ENCODE peak calls at places on chromosomes 2 and 18, in five cellular contexts. One of them, this sample, is unnamed.

GRCh38 chr18:28091197-28091596 is 85.7 kb downstream of the CDH2 start:
- DNase-seq in GM20000: no peak
- DNase-seq in cardiac fibroblast: no peak
- DNase-seq in type B pancreatic cell: no peak
- DNase-seq in colonic mucosa: no peak
- DNase-seq in this sample: no peak

GRCh38 chr2:96091711-96092579 is 24.4 kb downstream of the ADRA2B start:
- DNase-seq in GM20000: no peak
- DNase-seq in type B pancreatic cell: no peak
- DNase-seq in cardiac fibroblast: no peak
- DNase-seq in colonic mucosa: peak
- DNase-seq in this sample: no peak

GRCh38 chr2:169010633-169011460 is 20.3 kb downstream of the ABCB11 start:
- DNase-seq in cardiac fibroblast: no peak
- DNase-seq in colonic mucosa: no peak
- DNase-seq in GM20000: no peak
- DNase-seq in type B pancreatic cell: no peak
- DNase-seq in this sample: no peak

GRCh38 chr2:939936-940620 is 10.6 kb upstream of the SNTG2 start:
- DNase-seq in GM20000: no peak
- DNase-seq in colonic mucosa: no peak
- DNase-seq in cardiac fibroblast: peak
- DNase-seq in type B pancreatic cell: no peak
- DNase-seq in this sample: no peak

GRCh38 chr2:189217546-189217945 is 38.0 kb upstream of the COL5A2 start:
- DNase-seq in GM20000: no peak
- DNase-seq in colonic mucosa: no peak
- DNase-seq in type B pancreatic cell: no peak
- DNase-seq in cardiac fibroblast: peak
- DNase-seq in this sample: no peak

GRCh38 chr18:55318864-55319516 is 269.0 kb downstream of the TCF4 start:
- DNase-seq in colonic mucosa: no peak
- DNase-seq in type B pancreatic cell: no peak
- DNase-seq in cardiac fibroblast: peak
- DNase-seq in GM20000: no peak
- DNase-seq in this sample: no peak

GRCh38 chr2:66896151-66896550 is 461.2 kb downstream of the MEIS1 start:
- DNase-seq in cardiac fibroblast: no peak
- DNase-seq in type B pancreatic cell: no peak
- DNase-seq in colonic mucosa: no peak
- DNase-seq in GM20000: no peak
- DNase-seq in this sample: no peak

GRCh38 chr2:109694190-109694589 is 80.0 kb downstream of the SOWAHC start:
- DNase-seq in cardiac fibroblast: peak
- DNase-seq in type B pancreatic cell: no peak
- DNase-seq in colonic mucosa: no peak
- DNase-seq in GM20000: no peak
- DNase-seq in this sample: no peak

GRCh38 chr2:237895544-237896506 is 36.4 kb downstream of the RAMP1 start:
- DNase-seq in GM20000: no peak
- DNase-seq in type B pancreatic cell: no peak
- DNase-seq in cardiac fibroblast: peak
- DNase-seq in colonic mucosa: no peak
- DNase-seq in this sample: no peak

GRCh38 chr2:74653985-74654882 is at the start of gene SEMA4F:
- DNase-seq in type B pancreatic cell: peak
- DNase-seq in GM20000: peak
- DNase-seq in colonic mucosa: peak
- DNase-seq in cardiac fibroblast: peak
- DNase-seq in this sample: peak

GRCh38 chr2:100292022-100292580 is 30.2 kb downstream of the LONRF2 start:
- DNase-seq in GM20000: no peak
- DNase-seq in cardiac fibroblast: peak
- DNase-seq in type B pancreatic cell: no peak
- DNase-seq in colonic mucosa: no peak
- DNase-seq in this sample: no peak

GRCh38 chr2:64327510-64328414 is 126.2 kb upstream of the LGALSL start:
- DNase-seq in cardiac fibroblast: peak
- DNase-seq in GM20000: peak
- DNase-seq in colonic mucosa: no peak
- DNase-seq in type B pancreatic cell: no peak
- DNase-seq in this sample: peak

GRCh38 chr2:99571609-99572344 is 82.0 kb upstream of the REV1 start:
- DNase-seq in type B pancreatic cell: no peak
- DNase-seq in GM20000: no peak
- DNase-seq in cardiac fibroblast: no peak
- DNase-seq in colonic mucosa: no peak
- DNase-seq in this sample: no peak

GRCh38 chr2:61135510-61135909 is 26.5 kb upstream of the C2orf74 start:
- DNase-seq in cardiac fibroblast: peak
- DNase-seq in GM20000: no peak
- DNase-seq in colonic mucosa: no peak
- DNase-seq in type B pancreatic cell: no peak
- DNase-seq in this sample: no peak

GRCh38 chr18:2083691-2084090 is 487.6 kb downstream of the METTL4 start:
- DNase-seq in type B pancreatic cell: no peak
- DNase-seq in GM20000: no peak
- DNase-seq in cardiac fibroblast: no peak
- DNase-seq in colonic mucosa: no peak
- DNase-seq in this sample: no peak

GRCh38 chr2:109521233-109521632 is 92.5 kb downstream of the SEPTIN10 start:
- DNase-seq in colonic mucosa: no peak
- DNase-seq in cardiac fibroblast: no peak
- DNase-seq in type B pancreatic cell: no peak
- DNase-seq in GM20000: no peak
- DNase-seq in this sample: no peak

GRCh38 chr2:229674830-229675530 is 39.4 kb downstream of the DNER start:
- DNase-seq in colonic mucosa: no peak
- DNase-seq in type B pancreatic cell: no peak
- DNase-seq in GM20000: no peak
- DNase-seq in cardiac fibroblast: no peak
- DNase-seq in this sample: no peak

GRCh38 chr2:230106771-230107170 is 38.0 kb upstream of the SLC16A14 start:
- DNase-seq in GM20000: no peak
- DNase-seq in type B pancreatic cell: no peak
- DNase-seq in cardiac fibroblast: no peak
- DNase-seq in colonic mucosa: no peak
- DNase-seq in this sample: no peak

GRCh38 chr2:182406221-182406620 is 20.6 kb downstream of the PDE1A start:
- DNase-seq in type B pancreatic cell: no peak
- DNase-seq in GM20000: no peak
- DNase-seq in cardiac fibroblast: peak
- DNase-seq in colonic mucosa: no peak
- DNase-seq in this sample: no peak

GRCh38 chr2:219021591-219021990 is 19.7 kb downstream of the CFAP65 start:
- DNase-seq in colonic mucosa: no peak
- DNase-seq in type B pancreatic cell: no peak
- DNase-seq in GM20000: no peak
- DNase-seq in cardiac fibroblast: no peak
- DNase-seq in this sample: no peak

GRCh38 chr2:29166237-29166630 is 51.0 kb downstream of the CLIP4 start:
- DNase-seq in cardiac fibroblast: peak
- DNase-seq in GM20000: no peak
- DNase-seq in type B pancreatic cell: no peak
- DNase-seq in colonic mucosa: no peak
- DNase-seq in this sample: no peak

GRCh38 chr2:232731470-232731869 is 34.3 kb downstream of the GIGYF2 start:
- DNase-seq in type B pancreatic cell: no peak
- DNase-seq in colonic mucosa: no peak
- DNase-seq in cardiac fibroblast: no peak
- DNase-seq in GM20000: no peak
- DNase-seq in this sample: no peak

GRCh38 chr18:3623769-3624545 is 174.0 kb downstream of the TGIF1 start:
- DNase-seq in type B pancreatic cell: peak
- DNase-seq in colonic mucosa: peak
- DNase-seq in GM20000: no peak
- DNase-seq in cardiac fibroblast: peak
- DNase-seq in this sample: no peak

GRCh38 chr18:49360582-49360981 is 99.9 kb downstream of the DYM start:
- DNase-seq in colonic mucosa: no peak
- DNase-seq in GM20000: peak
- DNase-seq in cardiac fibroblast: no peak
- DNase-seq in type B pancreatic cell: no peak
- DNase-seq in this sample: no peak

GRCh38 chr18:49359732-49360444 is 100.6 kb downstream of the DYM start:
- DNase-seq in cardiac fibroblast: peak
- DNase-seq in colonic mucosa: no peak
- DNase-seq in type B pancreatic cell: no peak
- DNase-seq in GM20000: peak
- DNase-seq in this sample: peak

GRCh38 chr18:49364821-49365220 is 95.6 kb downstream of the DYM start:
- DNase-seq in type B pancreatic cell: no peak
- DNase-seq in GM20000: no peak
- DNase-seq in colonic mucosa: no peak
- DNase-seq in cardiac fibroblast: no peak
- DNase-seq in this sample: no peak

GRCh38 chr18:49368161-49368875 is 92.1 kb downstream of the DYM start:
- DNase-seq in cardiac fibroblast: no peak
- DNase-seq in type B pancreatic cell: no peak
- DNase-seq in GM20000: no peak
- DNase-seq in colonic mucosa: no peak
- DNase-seq in this sample: no peak

GRCh38 chr18:49362431-49362830 is 98.0 kb downstream of the DYM start:
- DNase-seq in GM20000: no peak
- DNase-seq in cardiac fibroblast: peak
- DNase-seq in type B pancreatic cell: no peak
- DNase-seq in colonic mucosa: no peak
- DNase-seq in this sample: no peak
- TF ChIP-seq CTCF in GM20000: no peak
- TF ChIP-seq CTCF in cardiac fibroblast: no peak
- TF ChIP-seq CTCF in type B pancreatic cell: no peak
- TF ChIP-seq CTCF in colonic mucosa: no peak
- TF ChIP-seq CTCF in this sample: no peak

GRCh38 chr2:143841935-143842334 is 678.0 kb downstream of the ZEB2 start:
- DNase-seq in colonic mucosa: no peak
- DNase-seq in GM20000: no peak
- DNase-seq in type B pancreatic cell: no peak
- DNase-seq in cardiac fibroblast: peak
- DNase-seq in this sample: no peak
- TF ChIP-seq CTCF in colonic mucosa: no peak
- TF ChIP-seq CTCF in GM20000: no peak
- TF ChIP-seq CTCF in type B pancreatic cell: peak
- TF ChIP-seq CTCF in cardiac fibroblast: no peak
- TF ChIP-seq CTCF in this sample: no peak

GRCh38 chr2:112493048-112493447 is 11.1 kb downstream of the TTL start:
- DNase-seq in colonic mucosa: no peak
- DNase-seq in cardiac fibroblast: peak
- DNase-seq in GM20000: peak
- DNase-seq in type B pancreatic cell: no peak
- DNase-seq in this sample: no peak
- TF ChIP-seq CTCF in colonic mucosa: no peak
- TF ChIP-seq CTCF in cardiac fibroblast: no peak
- TF ChIP-seq CTCF in GM20000: no peak
- TF ChIP-seq CTCF in type B pancreatic cell: no peak
- TF ChIP-seq CTCF in this sample: no peak

DNA sequence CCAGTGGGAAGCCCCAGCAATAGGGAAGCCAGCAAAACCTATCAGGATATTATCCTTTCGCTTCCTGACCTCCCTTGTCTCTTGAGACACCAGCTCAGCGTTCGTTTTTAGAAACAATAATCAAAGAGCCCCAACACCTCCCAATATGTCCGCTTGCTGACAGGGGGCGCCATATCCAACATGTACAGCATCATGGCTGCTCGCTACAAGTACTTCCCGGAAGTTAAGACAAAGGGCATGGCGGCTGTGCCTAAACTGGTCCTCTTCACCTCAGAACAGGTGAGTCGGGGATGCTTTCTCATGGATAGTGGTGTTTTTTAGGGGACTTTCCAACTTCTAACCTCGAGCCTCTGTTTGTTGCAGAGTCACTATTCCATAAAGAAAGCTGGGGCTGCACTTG is 28.7 kb downstream of the GAD1 start:
- DNase-seq in type B pancreatic cell: no peak
- DNase-seq in GM20000: no peak
- DNase-seq in colonic mucosa: no peak
- DNase-seq in cardiac fibroblast: no peak
- DNase-seq in this sample: no peak
- TF ChIP-seq CTCF in type B pancreatic cell: peak
- TF ChIP-seq CTCF in GM20000: no peak
- TF ChIP-seq CTCF in colonic mucosa: no peak
- TF ChIP-seq CTCF in cardiac fibroblast: no peak
- TF ChIP-seq CTCF in this sample: no peak

GRCh38 chr18:37282386-37283037 is 283.1 kb downstream of the CELF4 start:
- DNase-seq in type B pancreatic cell: no peak
- DNase-seq in GM20000: no peak
- DNase-seq in colonic mucosa: no peak
- DNase-seq in cardiac fibroblast: no peak
- DNase-seq in this sample: no peak
- TF ChIP-seq CTCF in type B pancreatic cell: peak
- TF ChIP-seq CTCF in GM20000: peak
- TF ChIP-seq CTCF in colonic mucosa: no peak
- TF ChIP-seq CTCF in cardiac fibroblast: no peak
- TF ChIP-seq CTCF in this sample: no peak

GRCh38 chr2:70984576-70985282 is 6.3 kb downstream of the ANKRD53 start:
- DNase-seq in GM20000: peak
- DNase-seq in cardiac fibroblast: peak
- DNase-seq in type B pancreatic cell: peak
- DNase-seq in colonic mucosa: peak
- DNase-seq in this sample: peak
- TF ChIP-seq CTCF in GM20000: peak
- TF ChIP-seq CTCF in cardiac fibroblast: peak
- TF ChIP-seq CTCF in type B pancreatic cell: peak
- TF ChIP-seq CTCF in colonic mucosa: peak
- TF ChIP-seq CTCF in this sample: peak

GRCh38 chr18:35918564-35918963 is 53.9 kb upstream of the RMP24 start:
- DNase-seq in cardiac fibroblast: no peak
- DNase-seq in type B pancreatic cell: no peak
- DNase-seq in colonic mucosa: no peak
- DNase-seq in GM20000: no peak
- DNase-seq in this sample: no peak

GRCh38 chr18:35915056-35915455 is 57.4 kb upstream of the RMP24 start:
- DNase-seq in colonic mucosa: no peak
- DNase-seq in cardiac fibroblast: no peak
- DNase-seq in GM20000: no peak
- DNase-seq in type B pancreatic cell: no peak
- DNase-seq in this sample: no peak

GRCh38 chr18:35919179-35919578 is 53.3 kb upstream of the RMP24 start:
- DNase-seq in type B pancreatic cell: no peak
- DNase-seq in GM20000: no peak
- DNase-seq in cardiac fibroblast: no peak
- DNase-seq in colonic mucosa: no peak
- DNase-seq in this sample: no peak

GRCh38 chr18:35920623-35921022 is 51.9 kb upstream of the RMP24 start:
- DNase-seq in type B pancreatic cell: no peak
- DNase-seq in cardiac fibroblast: no peak
- DNase-seq in colonic mucosa: no peak
- DNase-seq in GM20000: no peak
- DNase-seq in this sample: no peak

GRCh38 chr18:35917043-35917442 is 55.4 kb upstream of the RMP24 start:
- DNase-seq in cardiac fibroblast: no peak
- DNase-seq in GM20000: no peak
- DNase-seq in type B pancreatic cell: no peak
- DNase-seq in colonic mucosa: no peak
- DNase-seq in this sample: no peak
- TF ChIP-seq CTCF in cardiac fibroblast: no peak
- TF ChIP-seq CTCF in GM20000: no peak
- TF ChIP-seq CTCF in type B pancreatic cell: no peak
- TF ChIP-seq CTCF in colonic mucosa: no peak
- TF ChIP-seq CTCF in this sample: no peak